ENCODE peak calls at places on chromosomes 5 and 9, in six cellular contexts. O is spleen, B is HCT116, S is endothelial cell of umbilical vein, H is sigmoid colon, C is HepG2. E is an unnamed sample.

GRCh38 chr5:112248643-112249042 is 170.4 kb downstream of the EPB41L4A start:
- DNase-seq in H (no peak), S (no peak), C (no peak), O (no peak), B (no peak), E (no peak)

GRCh38 chr5:68251804-68252648 is 36.5 kb downstream of the PIK3R1 start:
- DNase-seq in O (no peak), S (no peak), C (no peak), B (no peak), H (peak; percentile 87), E (no peak)

GRCh38 chr5:107533946-107534876 is 136.5 kb downstream of the EFNA5 start:
- DNase-seq in B (no peak), C (no peak), S (no peak), O (no peak), H (no peak), E (peak; percentile 14)

GRCh38 chr5:134938020-134938419 is 29.7 kb upstream of the CATSPER3 start:
- DNase-seq in S (no peak), O (no peak), B (no peak), C (no peak), H (no peak), E (no peak)

GRCh38 chr5:36441215-36441614 is 139.5 kb upstream of the RANBP3L start:
- DNase-seq in S (no peak), O (no peak), H (no peak), B (no peak), C (no peak), E (no peak)

GRCh38 chr5:40569549-40570270 is 110.0 kb upstream of the PTGER4 start:
- DNase-seq in H (no peak), B (no peak), S (peak; percentile 63), O (no peak), C (no peak), E (no peak)

GRCh38 chr5:56494300-56494704 is 261.2 kb upstream of the ANKRD55 start:
- DNase-seq in O (no peak), S (no peak), H (no peak), C (no peak), B (no peak), E (no peak)

GRCh38 chr9:5178126-5178805 is 7.2 kb downstream of the INSL6 start:
- DNase-seq in C (no peak), H (no peak), S (no peak), B (no peak), O (no peak), E (no peak)

GRCh38 chr5:141872496-141873356 is 5.5 kb downstream of the PCDH1 start:
- DNase-seq in O (peak; percentile 6), S (no peak), B (no peak), C (no peak), H (no peak), E (no peak)

GRCh38 chr5:42944989-42945388 is 95.1 kb downstream of the ANXA2R start:
- DNase-seq in O (no peak), C (no peak), S (peak; percentile 90), H (no peak), B (peak; percentile 24), E (no peak)

DNA sequence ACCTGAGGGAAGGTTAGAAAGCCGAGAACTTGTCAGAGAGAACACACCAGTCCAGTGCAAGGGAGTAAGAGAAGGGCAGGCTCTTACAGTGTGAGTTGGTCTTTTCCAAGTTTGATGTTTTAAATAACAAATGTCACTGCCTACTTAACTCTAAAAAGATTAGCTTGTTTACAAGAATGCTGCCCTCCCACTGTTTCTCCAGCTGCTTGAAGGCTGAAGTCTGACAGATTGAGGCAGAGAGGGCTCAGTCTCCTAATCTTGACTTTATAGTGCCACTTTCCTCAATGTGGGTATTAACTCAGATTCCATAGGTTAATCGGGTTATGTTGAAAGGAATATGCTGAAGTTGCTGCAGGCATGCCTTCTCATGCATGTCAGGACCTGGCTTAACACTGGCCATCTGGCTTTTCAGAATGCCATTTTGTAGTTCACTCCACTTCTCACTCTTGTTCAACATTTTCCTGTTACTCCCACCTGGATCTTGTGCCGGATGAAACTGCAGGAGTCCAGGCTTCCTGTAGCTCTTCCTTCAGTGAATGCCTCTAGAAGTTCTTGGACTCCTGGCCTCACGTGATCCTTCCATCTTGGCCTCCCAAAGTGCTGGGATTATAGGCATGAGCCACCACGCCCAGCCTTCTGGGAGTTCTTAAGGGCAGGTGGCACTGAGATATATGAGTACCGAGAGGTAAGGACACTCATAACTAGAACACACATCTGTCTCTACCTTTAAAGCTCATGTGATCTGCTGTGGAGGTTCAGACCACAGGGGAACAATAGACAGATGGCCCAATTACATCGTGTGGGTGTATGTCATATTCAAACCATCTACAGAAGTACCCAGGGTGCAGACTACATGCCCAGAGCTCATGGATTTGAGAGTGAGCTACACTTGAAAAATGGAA is 249.7 kb downstream of the ARHGAP26 start:
- DNase-seq in B (no peak), S (no peak), H (no peak), O (no peak), C (no peak), E (no peak)
- TF ChIP-seq POLR2AphosphoS5 in B (no peak), S (no peak), H (no peak), O (no peak), C (no peak), E (no peak)

GRCh38 chr9:124871156-124871561 is 9.2 kb downstream of the ARPC5L start:
- DNase-seq in H (no peak), B (no peak), C (no peak), O (no peak), S (no peak), E (no peak)

GRCh38 chr9:124869466-124869985 is 7.6 kb downstream of the ARPC5L start:
- DNase-seq in B (no peak), H (no peak), S (peak; percentile 27), O (peak; percentile 89), C (no peak), E (no peak)

GRCh38 chr9:124869986-124870560 is 8.1 kb downstream of the ARPC5L start:
- DNase-seq in O (peak; percentile 92), C (peak; percentile 49), H (no peak), B (no peak), S (peak; percentile 81), E (no peak)

GRCh38 chr9:124870723-124871122 is 8.8 kb downstream of the ARPC5L start:
- DNase-seq in O (no peak), S (no peak), C (no peak), B (no peak), H (no peak), E (no peak)

GRCh38 chr9:124868511-124869465 is 6.9 kb downstream of the ARPC5L start:
- DNase-seq in B (peak; percentile 40), S (peak; percentile 82), C (peak; percentile 71), H (peak; percentile 92), O (peak; percentile 96), E (peak; percentile 96)
- TF ChIP-seq CTCF in B (peak; percentile 27), S (no peak), C (peak; percentile 64), H (no peak), O (no peak), E (no peak)

GRCh38 chr5:60248900-60249299 is 355.4 kb upstream of the PDE4D start:
- DNase-seq in O (no peak), B (no peak), C (no peak), S (no peak), H (no peak), E (no peak)
- TF ChIP-seq POLR2A in O (no peak), B (no peak), C (no peak), S (no peak), H (no peak), E (no peak)

DNA sequence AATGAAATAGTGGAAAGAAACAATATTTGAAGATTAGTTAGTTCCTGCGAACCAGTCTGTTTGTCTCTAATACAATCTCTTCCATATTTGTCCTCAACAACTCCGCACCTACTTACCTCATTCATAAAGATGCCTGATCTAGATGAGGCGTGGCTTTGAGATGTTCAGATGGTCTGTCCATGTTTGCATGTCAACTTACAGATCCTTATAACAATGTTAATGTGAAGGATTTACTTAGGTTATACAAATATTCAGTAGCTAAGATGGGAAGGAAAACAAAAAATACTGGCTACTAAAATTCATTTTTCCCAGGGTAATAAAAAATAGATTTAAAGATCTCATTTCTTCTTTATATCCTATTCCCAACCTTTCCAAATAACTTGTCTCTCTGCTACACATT is 8.3 kb downstream of the CDC14B start:
- DNase-seq in C (no peak), S (no peak), B (no peak), H (no peak), O (no peak), E (no peak)
- TF ChIP-seq POLR2AphosphoS5 in C (no peak), S (no peak), B (no peak), H (no peak), O (no peak), E (no peak)

DNA sequence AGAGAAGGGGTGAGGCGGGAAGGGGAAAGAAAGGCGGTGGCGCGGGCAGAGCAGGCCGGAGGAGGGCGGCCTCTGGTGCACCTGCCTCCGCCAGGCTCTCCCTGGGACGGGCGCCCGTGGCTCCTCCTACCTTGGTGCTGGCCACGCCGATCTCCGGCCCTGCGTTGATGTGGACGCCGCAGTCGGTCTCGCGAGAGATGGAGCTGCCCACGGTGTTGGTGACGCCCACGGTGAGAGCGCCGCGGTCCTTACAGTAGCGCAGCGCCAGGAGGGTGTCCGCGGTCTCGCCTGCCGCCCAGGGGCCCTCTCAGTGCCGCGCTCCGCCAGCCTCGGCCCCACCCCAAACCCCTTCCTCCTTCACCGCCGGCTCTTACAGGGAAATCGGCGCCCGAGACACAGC is 21.8 kb upstream of the MAPK9 start:
- DNase-seq in S (peak; percentile 75), O (no peak), B (no peak), H (no peak), C (peak; percentile 70), E (no peak)
- TF ChIP-seq CTCF in S (no peak), O (no peak), B (no peak), H (no peak), C (peak; percentile 63), E (no peak)

GRCh38 chr9:95757483-95757882 is 118.0 kb upstream of the ERCC6L2 start:
- DNase-seq in H (no peak), O (no peak), C (no peak), S (no peak), B (no peak), E (no peak)

GRCh38 chr9:95754533-95755420 is 120.7 kb upstream of the ERCC6L2 start:
- DNase-seq in H (no peak), C (no peak), O (no peak), B (no peak), S (no peak), E (no peak)

GRCh38 chr9:95755421-95755730 is 120.1 kb upstream of the ERCC6L2 start:
- DNase-seq in H (no peak), C (no peak), O (no peak), S (no peak), B (no peak), E (no peak)

GRCh38 chr9:95756101-95756500 is 119.4 kb upstream of the ERCC6L2 start:
- DNase-seq in B (no peak), O (no peak), C (no peak), S (peak; percentile 4), H (no peak), E (no peak)

DNA sequence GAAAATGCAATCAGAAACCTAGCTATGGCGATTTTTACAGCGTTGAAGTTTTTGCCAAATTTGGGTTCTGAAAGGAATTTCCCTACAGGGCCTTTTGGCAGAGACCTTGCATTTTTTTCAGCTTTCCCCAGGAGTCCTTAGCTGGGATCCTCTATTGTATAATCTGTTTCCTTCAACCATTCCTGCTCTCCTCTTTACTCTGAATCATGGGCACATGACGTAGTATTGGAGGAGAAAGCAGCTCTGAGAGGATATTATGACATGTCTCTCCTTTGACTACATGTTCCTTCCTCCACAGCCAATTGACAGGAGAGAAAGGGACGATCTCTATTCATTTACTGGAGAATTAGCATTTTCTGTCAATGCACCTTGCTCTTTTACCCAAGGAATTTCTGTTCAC is 118.5 kb upstream of the ERCC6L2 start:
- DNase-seq in H (no peak), S (peak; percentile 79), B (no peak), O (no peak), C (no peak), E (no peak)
- TF ChIP-seq POLR2A in H (no peak), S (no peak), B (no peak), O (no peak), C (no peak), E (no peak)

E was measured in esophagus muscularis mucosa.